ENCODE peak calls at places on chromosomes 1 and 21, in four cellular contexts. J, W, G and E are unnamed samples.

GRCh38 chr1:77504986-77505385 is 177.5 kb downstream of the ZZZ3 start:
- DNase-seq in J (no peak), W (no peak), G (no peak), E (no peak)

GRCh38 chr1:93365813-93366212 is 20.1 kb downstream of the DR1 start:
- DNase-seq in J (no peak), W (no peak), G (no peak), E (no peak)

GRCh38 chr1:61182049-61182448 is 99.7 kb downstream of the NFIA start:
- DNase-seq in J (peak; percentile 36), W (no peak), G (no peak), E (no peak)

GRCh38 chr1:27353166-27353565 is 11.3 kb downstream of the SYTL1 start:
- DNase-seq in J (no peak), W (no peak), G (no peak), E (no peak)

GRCh38 chr1:33615546-33615945 is 143.1 kb downstream of the ZSCAN20 start:
- DNase-seq in J (no peak), W (no peak), G (no peak), E (no peak)

GRCh38 chr1:199612976-199613774 is 414.3 kb upstream of the NR5A2 start:
- DNase-seq in J (no peak), W (no peak), G (no peak), E (no peak)

GRCh38 chr1:160781129-160781808 is 14.7 kb upstream of the LY9 start:
- DNase-seq in J (peak; percentile 68), W (no peak), G (no peak), E (peak; percentile 54)

GRCh38 chr1:29124366-29125236 is 898 bp upstream of the TMEM200B start:
- DNase-seq in J (peak; percentile 92), W (peak; percentile 64), G (peak; percentile 95), E (peak; percentile 72)

GRCh38 chr1:165403835-165404482 is 41.0 kb downstream of the RXRG start:
- DNase-seq in J (peak; percentile 57), W (peak; percentile 16), G (no peak), E (peak; percentile 47)

GRCh38 chr21:36479415-36480402 is at the start of gene CLDN14:
- DNase-seq in J (peak; percentile 52), W (no peak), G (no peak), E (no peak)

GRCh38 chr1:215146252-215146975 is 63.9 kb downstream of the KCNK2 start:
- DNase-seq in J (peak; percentile 52), W (no peak), G (no peak), E (no peak)

GRCh38 chr21:33801424-33802405 is 113.9 kb downstream of the ATP5PO start:
- DNase-seq in J (peak; percentile 22), W (no peak), G (no peak), E (no peak)

GRCh38 chr1:101438359-101438758 is 201.5 kb downstream of the S1PR1 start:
- DNase-seq in J (peak; percentile 11), W (no peak), G (no peak), E (no peak)